ENCODE peak calls at places on chromosomes 6 and 20, in five cellular contexts. J is pancreas; C is GM13976; S is cardiac muscle cell; D is CD8-positive, alpha-beta T cell. X is an unnamed sample.
A peak's percentile ranks its signal among the peaks of the same experiment; 100 is the strongest.

GRCh38 chr6:167550936-167551633 is 226.2 kb downstream of the TTLL2 start:
- DNase-seq in J (peak; percentile 68), C (no peak), S (no peak), D (no peak), X (no peak)

GRCh38 chr6:121881974-121882667 is 446.7 kb downstream of the GJA1 start:
- DNase-seq in J (no peak), C (no peak), S (no peak), D (no peak), X (no peak)

GRCh38 chr20:896626-897025 is 19.5 kb downstream of the ANGPT4 start:
- DNase-seq in J (no peak), C (no peak), S (no peak), D (no peak), X (no peak)

GRCh38 chr6:36754582-36755434 is 57.2 kb downstream of the RAB44 start:
- DNase-seq in J (no peak), C (no peak), S (no peak), D (no peak), X (no peak)

GRCh38 chr20:8940311-8940710 is 128.6 kb upstream of the PLCB4 start:
- DNase-seq in J (no peak), C (no peak), S (no peak), D (no peak), X (no peak)

GRCh38 chr20:58293453-58293852 is 16.1 kb upstream of the RAB22A start:
- DNase-seq in J (no peak), C (peak; percentile 27), S (peak; percentile 71), D (no peak), X (no peak)

GRCh38 chr6:24827162-24827561 is 28.4 kb upstream of the ARMH2 start:
- DNase-seq in J (no peak), C (no peak), S (no peak), D (no peak), X (no peak)

GRCh38 chr20:22825546-22825945 is 209.6 kb upstream of the SSTR4 start:
- DNase-seq in J (no peak), C (no peak), S (no peak), D (no peak), X (no peak)

GRCh38 chr6:14585689-14586088 is 468.1 kb downstream of the CD83 start:
- DNase-seq in J (no peak), C (no peak), S (no peak), D (no peak), X (no peak)

GRCh38 chr20:44954198-44954597 is 6.0 kb downstream of the TOMM34 start:
- DNase-seq in J (no peak), C (no peak), S (no peak), D (no peak), X (no peak)

GRCh38 chr6:148423133-148423532 is 80.5 kb downstream of the SASH1 start:
- DNase-seq in J (no peak), C (no peak), S (no peak), D (no peak), X (no peak)

GRCh38 chr6:118216751-118217150 is 309.7 kb downstream of the SLC35F1 start:
- DNase-seq in J (no peak), C (no peak), S (no peak), D (no peak), X (no peak)

GRCh38 chr6:42505377-42505702 is 53.6 kb upstream of the TRERF1 start:
- DNase-seq in J (no peak), C (no peak), S (no peak), D (no peak), X (no peak)

GRCh38 chr6:121485359-121485809 is 49.9 kb downstream of the GJA1 start:
- DNase-seq in J (no peak), C (no peak), S (no peak), D (no peak), X (no peak)

GRCh38 chr6:93036835-93037234 is 382.5 kb downstream of the EPHA7 start:
- DNase-seq in J (no peak), C (no peak), S (peak; percentile 39), D (no peak), X (peak; percentile 4)

GRCh38 chr20:23082846-23083552 is 3.1 kb downstream of the CD93 start:
- DNase-seq in J (peak; percentile 33), C (no peak), S (peak; percentile 61), D (no peak), X (no peak)

GRCh38 chr20:11753155-11753554 is 164.5 kb upstream of the BTBD3 start:
- DNase-seq in J (no peak), C (no peak), S (no peak), D (no peak), X (no peak)

GRCh38 chr20:50987493-50988210 is 29.0 kb downstream of the MOCS3 start:
- DNase-seq in J (peak; percentile 81), C (peak; percentile 75), S (peak; percentile 88), D (peak; percentile 51), X (peak; percentile 80)

GRCh38 chr6:44056392-44057237 is 70.6 kb downstream of the MRPL14 start:
- DNase-seq in J (no peak), C (no peak), S (no peak), D (no peak), X (no peak)

GRCh38 chr6:128370072-128370471 is 150.3 kb downstream of the PTPRK start:
- DNase-seq in J (no peak), C (no peak), S (no peak), D (no peak), X (no peak)

GRCh38 chr6:14924126-14925024 is 321.5 kb upstream of the JARID2 start:
- DNase-seq in J (no peak), C (no peak), S (peak; percentile 69), D (no peak), X (no peak)

GRCh38 chr6:34858681-34859080 is 29.2 kb downstream of the TAF11 start:
- DNase-seq in J (no peak), C (no peak), S (no peak), D (no peak), X (no peak)

GRCh38 chr20:64095927-64096326 is 11.4 kb downstream of the NPBWR2 start:
- DNase-seq in J (no peak), C (no peak), S (no peak), D (no peak), X (no peak)

GRCh38 chr6:75402296-75402695 is 91.3 kb downstream of the FILIP1 start:
- DNase-seq in J (no peak), C (peak; percentile 3), S (peak; percentile 32), D (no peak), X (peak; percentile 20)

GRCh38 chr6:87154641-87155271 is 609 bp upstream of the ZNF292 start:
- DNase-seq in J (no peak), C (peak; percentile 82), S (no peak), D (no peak), X (peak; percentile 82)

GRCh38 chr6:113774122-113774835 is 82.9 kb upstream of the MARCKS start:
- DNase-seq in J (no peak), C (no peak), S (peak; percentile 9), D (no peak), X (no peak)

DNA sequence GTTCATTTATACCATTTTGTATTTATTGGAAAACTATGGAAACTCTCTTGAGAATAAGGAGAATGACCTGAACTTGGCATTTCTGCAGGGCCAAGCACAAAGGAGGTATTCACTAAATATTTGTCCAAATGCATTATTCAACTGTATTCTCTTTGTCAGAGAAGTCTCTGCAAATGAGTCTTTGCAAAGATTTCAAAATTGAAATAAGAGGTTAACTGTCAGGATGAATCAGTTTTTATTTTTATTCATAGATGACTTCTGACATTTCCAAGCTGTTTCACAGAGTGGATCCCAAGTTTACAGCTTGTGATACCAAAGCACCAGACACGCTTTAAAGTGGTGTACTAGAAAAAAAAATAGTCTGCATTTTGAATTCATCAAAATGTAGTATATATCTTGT is 131.6 kb downstream of the UTRN start:
- DNase-seq in J (no peak), C (no peak), S (no peak), D (no peak), X (no peak)
- TF ChIP-seq CTCF in J (no peak), C (no peak), S (no peak), D (no peak), X (no peak)

DNA sequence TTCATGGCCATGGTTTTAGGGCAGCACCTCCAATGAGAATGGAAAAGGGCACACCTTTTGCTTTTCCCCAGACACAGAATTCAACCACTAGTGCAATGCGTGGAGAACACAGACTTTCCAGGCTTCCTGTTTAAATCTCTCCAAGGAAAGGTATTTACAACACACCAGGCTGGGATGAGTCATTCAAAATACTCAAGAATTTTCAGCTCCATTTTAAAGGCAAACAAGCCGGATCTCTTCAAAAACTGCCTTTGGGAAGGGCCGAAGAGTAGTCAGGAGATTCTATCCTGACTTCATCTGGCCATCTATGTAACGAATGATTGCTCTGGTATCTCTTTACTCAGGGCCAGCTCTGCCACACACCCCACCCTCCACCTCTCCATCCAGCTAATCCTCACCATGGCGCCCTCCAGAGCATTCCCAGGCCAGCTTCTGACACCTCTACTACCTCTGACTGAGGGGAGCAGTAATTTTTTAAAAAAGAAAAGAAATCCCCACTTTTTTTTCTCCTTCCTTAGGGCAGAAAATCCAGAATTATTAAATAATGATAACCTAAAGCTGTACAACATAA is 254.6 kb downstream of the LY86 start:
- DNase-seq in J (no peak), C (no peak), S (no peak), D (no peak), X (no peak)
- TF ChIP-seq CTCF in J (no peak), C (no peak), S (no peak), D (no peak), X (no peak)

GRCh38 chr6:64010646-64011045 is 375.0 kb downstream of the PHF3 start:
- DNase-seq in J (no peak), C (no peak), S (no peak), D (no peak), X (no peak)

GRCh38 chr6:64014581-64014980 is 379.0 kb downstream of the PHF3 start:
- DNase-seq in J (no peak), C (no peak), S (no peak), D (no peak), X (no peak)

GRCh38 chr6:64010010-64010409 is 374.4 kb downstream of the PHF3 start:
- DNase-seq in J (no peak), C (no peak), S (no peak), D (no peak), X (no peak)

GRCh38 chr6:64013061-64013410 is 377.4 kb downstream of the PHF3 start:
- DNase-seq in J (no peak), C (no peak), S (no peak), D (no peak), X (no peak)

GRCh38 chr6:64012351-64013060 is 376.9 kb downstream of the PHF3 start:
- DNase-seq in J (no peak), C (peak; percentile 36), S (peak; percentile 64), D (no peak), X (no peak)
- TF ChIP-seq CTCF in J (no peak), C (peak; percentile 49), S (peak; percentile 90), D (no peak), X (peak; percentile 15)

GRCh38 chr6:101397199-101397598 is 3.7 kb downstream of the GRIK2 start:
- DNase-seq in J (no peak), C (no peak), S (no peak), D (no peak), X (no peak)
- TF ChIP-seq CTCF in J (no peak), C (no peak), S (no peak), D (no peak), X (no peak)

DNA sequence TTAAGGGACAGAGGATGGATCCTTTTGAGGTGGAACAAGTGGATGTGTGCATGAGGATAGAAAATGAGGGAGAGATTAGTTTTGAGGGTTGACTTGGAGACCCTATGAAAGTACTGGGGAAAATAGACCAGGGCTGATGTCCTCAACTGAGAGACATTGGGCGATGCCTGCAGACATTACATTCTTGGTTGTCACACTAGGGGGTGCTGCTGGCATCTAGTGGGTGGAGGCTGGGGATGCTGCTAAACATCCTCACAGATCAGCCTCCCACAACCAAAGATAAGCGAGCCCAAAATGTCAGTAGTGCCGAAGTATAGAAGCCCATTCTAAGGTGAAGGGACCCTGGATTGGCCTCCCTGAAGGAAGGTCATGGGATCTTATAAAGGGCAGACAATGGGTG is 63.3 kb downstream of the MOCS1 start:
- DNase-seq in J (no peak), C (no peak), S (no peak), D (no peak), X (no peak)
- TF ChIP-seq CTCF in J (no peak), C (no peak), S (peak; percentile 12), D (no peak), X (peak; percentile 11)